ENCODE peak calls at places on chromosomes 11 and 22, in seven cellular contexts. X, H, U, D, E, J and F are unnamed samples.

GRCh38 chr22:31337178-31337577 is 9.0 kb downstream of the PATZ1 start:
- DNase-seq in H (peak), D (no peak), J (no peak), X (no peak), E (no peak), U (no peak), F (no peak)

GRCh38 chr11:90468923-90469322 is 246.1 kb upstream of the CHORDC1 start:
- DNase-seq in X (no peak), E (no peak), H (no peak), D (no peak), U (no peak), J (no peak), F (no peak)

GRCh38 chr22:17946691-17947367 is 77.5 kb downstream of the MICAL3 start:
- DNase-seq in E (no peak), U (no peak), H (no peak), X (no peak), J (peak), D (no peak), F (no peak)

GRCh38 chr11:46337626-46338345 is 9.5 kb upstream of the DGKZ start:
- DNase-seq in X (no peak), H (no peak), U (no peak), J (no peak), D (no peak), E (no peak), F (no peak)

GRCh38 chr11:112613051-112613972 is 347.9 kb upstream of the NCAM1 start:
- DNase-seq in E (peak), J (peak), U (no peak), X (peak), H (peak), D (no peak), F (no peak)

GRCh38 chr22:36546932-36547331 is 18.0 kb upstream of the EIF3D start:
- DNase-seq in U (no peak), H (peak), J (no peak), E (peak), D (no peak), X (no peak), F (no peak)

GRCh38 chr22:50009765-50010675 is 2.5 kb downstream of the IL17REL start:
- DNase-seq in J (no peak), D (no peak), X (peak), E (no peak), H (no peak), U (no peak), F (no peak)

GRCh38 chr11:119739021-119739703 is 10.2 kb upstream of the NECTIN1 start:
- DNase-seq in D (no peak), X (no peak), H (no peak), J (peak), E (no peak), U (no peak), F (no peak)

GRCh38 chr11:72483412-72484186 is 49.3 kb upstream of the CLPB start:
- DNase-seq in E (peak), J (no peak), X (no peak), H (peak), D (no peak), U (no peak), F (peak)

GRCh38 chr11:88596786-88597185 is 259.2 kb upstream of the CTSC start:
- DNase-seq in E (no peak), X (no peak), J (no peak), U (no peak), H (no peak), D (no peak), F (no peak)

GRCh38 chr22:44846726-44847275 is 94.4 kb downstream of the ARHGAP8 start:
- DNase-seq in D (no peak), U (no peak), X (no peak), J (no peak), H (no peak), E (no peak), F (no peak)

GRCh38 chr11:101914349-101914736 is 467 bp upstream of the CEP126 start:
- DNase-seq in J (no peak), X (no peak), E (peak), U (no peak), D (no peak), H (peak), F (no peak)

GRCh38 chr11:12841946-12842630 is 167.0 kb upstream of the RASSF10 start:
- DNase-seq in U (no peak), J (peak), D (no peak), X (peak), E (peak), H (peak), F (no peak)

GRCh38 chr22:17647996-17648395 is 9.4 kb downstream of the BCL2L13 start:
- DNase-seq in U (no peak), E (peak), J (no peak), H (no peak), X (no peak), D (peak), F (no peak)

GRCh38 chr11:62547691-62548281 is 1.2 kb upstream of the AHNAK start:
- DNase-seq in E (no peak), D (no peak), X (peak), J (no peak), H (no peak), U (no peak), F (no peak)

GRCh38 chr11:71472941-71473792 is 20.2 kb downstream of the NADSYN1 start:
- DNase-seq in U (no peak), J (no peak), D (no peak), H (no peak), X (no peak), E (no peak), F (no peak)

GRCh38 chr22:42430486-42431125 is 1.6 kb downstream of the NFAM1 start:
- DNase-seq in J (no peak), H (no peak), E (no peak), D (no peak), X (no peak), U (no peak), F (no peak)

GRCh38 chr22:26892401-26893033 is 235.1 kb downstream of the MIAT start:
- DNase-seq in J (peak), E (no peak), U (no peak), D (no peak), X (peak), H (peak), F (no peak)